ENCODE peak calls at places on chromosomes 6 and 20, in ten cellular contexts. Q is H1, F is pancreas, A is dorsolateral prefrontal cortex, M is HL-60, P is Panc1, B is PC-3, D is astrocyte of the cerebellum, N is uterus, T is heart right ventricle. U is an unnamed sample.

GRCh38 chr6:121826156-121826810 is 390.8 kb downstream of the GJA1 start:
- DNase-seq in P (peak; percentile 71), A (no peak), M (no peak), B (peak; percentile 89), N (no peak), T (no peak), F (no peak), Q (no peak), D (peak; percentile 79), U (peak; percentile 97)

GRCh38 chr20:53760025-53760441 is 166.4 kb upstream of the ZNF217 start:
- DNase-seq in F (no peak), T (no peak), N (no peak), M (no peak), A (no peak), P (no peak), Q (no peak), D (no peak), B (no peak), U (no peak)

GRCh38 chr6:47766445-47766844 is 15.4 kb upstream of the OPN5 start:
- DNase-seq in Q (no peak), D (no peak), A (no peak), P (no peak), B (no peak), T (no peak), M (no peak), N (no peak), F (no peak), U (no peak)

GRCh38 chr6:118333772-118334171 is 214.3 kb upstream of the PLN start:
- DNase-seq in N (no peak), D (no peak), M (no peak), Q (no peak), A (no peak), P (no peak), T (no peak), B (no peak), F (no peak), U (no peak)

GRCh38 chr20:5780233-5781217 is 30.3 kb downstream of the SHLD1 start:
- DNase-seq in P (no peak), B (peak; percentile 52), F (no peak), Q (no peak), A (no peak), D (no peak), N (no peak), T (no peak), M (no peak), U (no peak)

GRCh38 chr20:35700625-35701148 is 1.5 kb downstream of the ROMO1 start:
- DNase-seq in D (no peak), P (no peak), F (no peak), B (peak; percentile 37), T (no peak), M (no peak), N (no peak), A (no peak), Q (no peak), U (peak; percentile 15)

GRCh38 chr20:58616411-58616810 is 34.7 kb upstream of the STX16 start:
- DNase-seq in A (no peak), Q (no peak), N (no peak), P (no peak), F (no peak), M (no peak), D (no peak), T (no peak), B (no peak), U (no peak)

GRCh38 chr20:36845288-36845969 is 30.5 kb upstream of the TLDC2 start:
- DNase-seq in A (no peak), P (no peak), F (no peak), Q (no peak), D (no peak), B (no peak), M (no peak), N (no peak), T (no peak), U (no peak)

GRCh38 chr6:20134613-20135012 is 77.7 kb downstream of the MBOAT1 start:
- DNase-seq in T (no peak), A (no peak), Q (no peak), F (no peak), D (no peak), P (no peak), M (no peak), N (no peak), B (no peak), U (no peak)

GRCh38 chr6:41199427-41200246 is 1.3 kb downstream of the TREML2 start:
- DNase-seq in P (no peak), B (no peak), N (no peak), A (no peak), D (no peak), M (peak; percentile 49), Q (no peak), F (no peak), T (no peak), U (no peak)

GRCh38 chr6:170095273-170095976 is 195.5 kb downstream of the DLL1 start:
- DNase-seq in F (peak; percentile 4), B (no peak), T (no peak), Q (no peak), M (no peak), A (peak; percentile 39), N (peak; percentile 15), P (no peak), D (no peak), U (no peak)

GRCh38 chr6:73631849-73632248 is 21.9 kb downstream of the SLC17A5 start:
- DNase-seq in N (no peak), Q (no peak), P (no peak), M (no peak), F (no peak), D (no peak), B (peak; percentile 10), T (no peak), A (no peak), U (peak; percentile 51)

GRCh38 chr6:152225231-152225934 is 411.8 kb downstream of the SYNE1 start:
- DNase-seq in B (no peak), P (no peak), Q (no peak), F (no peak), A (no peak), N (no peak), M (no peak), T (no peak), D (no peak), U (no peak)

GRCh38 chr20:10666221-10667076 is 7.3 kb downstream of the JAG1 start:
- DNase-seq in F (no peak), Q (no peak), A (no peak), M (no peak), P (no peak), D (no peak), T (no peak), B (no peak), N (no peak), U (no peak)
- H3K4me3 ChIP-seq in F (no peak overlapping the region), Q (no peak overlapping the region), A (peak overlapping the region; percentile 17), M (no peak overlapping the region), P (no peak overlapping the region), D (no peak overlapping the region), T (peak overlapping the region; percentile 84), B (no peak overlapping the region), N (no peak overlapping the region), U (peak overlapping the region; percentile 33)

GRCh38 chr6:139114741-139115140 is 20.1 kb upstream of the HECA start:
- DNase-seq in N (no peak), D (no peak), T (no peak), A (no peak), Q (no peak), B (no peak), M (no peak), F (no peak), P (no peak), U (no peak)

GRCh38 chr6:139112561-139112960 is 22.3 kb upstream of the HECA start:
- DNase-seq in N (no peak), Q (no peak), B (peak; percentile 32), D (no peak), A (no peak), P (no peak), F (no peak), T (no peak), M (no peak), U (no peak)

GRCh38 chr6:139119553-139119952 is 15.3 kb upstream of the HECA start:
- DNase-seq in T (no peak), F (no peak), N (no peak), M (no peak), B (no peak), A (no peak), P (no peak), D (no peak), Q (no peak), U (no peak)

GRCh38 chr6:139117734-139118133 is 17.1 kb upstream of the HECA start:
- DNase-seq in N (no peak), D (no peak), Q (no peak), T (no peak), P (no peak), B (no peak), M (no peak), F (no peak), A (no peak), U (no peak)

GRCh38 chr6:139115980-139116758 is 18.7 kb upstream of the HECA start:
- DNase-seq in P (no peak), Q (no peak), B (no peak), D (no peak), M (no peak), T (no peak), A (no peak), F (no peak), N (no peak), U (no peak)
- H3K4me3 ChIP-seq in P (no peak overlapping the region), Q (no peak overlapping the region), B (no peak overlapping the region), D (no peak overlapping the region), M (no peak overlapping the region), T (no peak overlapping the region), A (no peak overlapping the region), F (no peak overlapping the region), N (no peak overlapping the region), U (no peak overlapping the region)

GRCh38 chr6:143694013-143694412 is 16.2 kb downstream of the PHACTR2 start:
- DNase-seq in P (no peak), M (no peak), T (no peak), D (no peak), A (no peak), N (no peak), F (no peak), Q (no peak), B (no peak), U (no peak)
- H3K4me3 ChIP-seq in P (no peak overlapping the region), M (no peak overlapping the region), T (no peak overlapping the region), D (no peak overlapping the region), A (no peak overlapping the region), N (no peak overlapping the region), F (no peak overlapping the region), Q (no peak overlapping the region), B (no peak overlapping the region), U (no peak overlapping the region)

GRCh38 chr6:75494290-75494689 is 690 bp upstream of the FILIP1 start:
- DNase-seq in D (no peak), N (no peak), P (no peak), B (no peak), Q (no peak), M (no peak), F (no peak), A (no peak), T (no peak), U (no peak)

GRCh38 chr6:75492769-75493168 is 831 bp downstream of the FILIP1 start:
- DNase-seq in B (no peak), F (no peak), Q (no peak), T (no peak), M (no peak), D (no peak), A (no peak), P (no peak), N (no peak), U (no peak)

GRCh38 chr6:75491302-75491701 is 2.3 kb downstream of the FILIP1 start:
- DNase-seq in T (peak; percentile 57), Q (no peak), B (no peak), D (no peak), N (no peak), A (no peak), F (no peak), P (no peak), M (no peak), U (no peak)

GRCh38 chr6:75489025-75489424 is 4.6 kb downstream of the FILIP1 start:
- DNase-seq in T (no peak), M (no peak), N (no peak), A (no peak), F (no peak), D (no peak), P (no peak), B (no peak), Q (no peak), U (no peak)

GRCh38 chr6:75493400-75494064 is at the start of gene FILIP1:
- DNase-seq in Q (no peak), F (peak; percentile 69), A (peak; percentile 45), P (no peak), T (peak; percentile 86), D (no peak), M (no peak), N (peak; percentile 55), B (no peak), U (peak; percentile 12)
- H3K4me3 ChIP-seq in Q (no peak within 1 kb of the TSS), F (peak within 1 kb of the TSS; percentile 7), A (peak within 1 kb of the TSS; percentile 21), P (no peak within 1 kb of the TSS), T (peak within 1 kb of the TSS; percentile 63), D (no peak within 1 kb of the TSS), M (no peak within 1 kb of the TSS), N (peak within 1 kb of the TSS; percentile 47), B (no peak within 1 kb of the TSS), U (no peak within 1 kb of the TSS)

U was measured in epithelial cell of esophagus.